ENCODE peak calls at places on chromosomes 11 and 22, in four cellular contexts. W, C, M and K are unnamed samples.

GRCh38 chr11:2542406-2542805 is 97.6 kb downstream of the KCNQ1 start:
- DNase-seq in C (no peak), W (no peak), M (no peak), K (no peak)

GRCh38 chr11:73206751-73207280 is 11.3 kb upstream of the P2RY2 start:
- DNase-seq in W (no peak), C (no peak), M (no peak), K (no peak)

GRCh38 chr22:23509571-23510302 is 70.4 kb downstream of the IGLL1 start:
- DNase-seq in W (no peak), M (no peak), C (no peak), K (no peak)

GRCh38 chr11:43486141-43486540 is 127.4 kb downstream of the TTC17 start:
- DNase-seq in C (no peak), W (no peak), M (no peak), K (no peak)

GRCh38 chr22:48099251-48099650 is 1336.8 kb downstream of the TBC1D22A start:
- DNase-seq in C (no peak), W (no peak), M (no peak), K (no peak)

GRCh38 chr11:63910605-63911195 is 6.3 kb downstream of the RCOR2 start:
- DNase-seq in W (peak; percentile 60), M (no peak), C (no peak), K (no peak)

GRCh38 chr11:33779849-33780528 is 5.7 kb upstream of the FBXO3 start:
- DNase-seq in M (no peak), W (no peak), C (peak; percentile 11), K (no peak)

GRCh38 chr11:16547879-16548278 is 190.6 kb upstream of the C11orf58 start:
- DNase-seq in M (no peak), C (no peak), W (no peak), K (no peak)

GRCh38 chr22:22609271-22609670 is 35.1 kb upstream of the GGTLC2 start:
- DNase-seq in W (no peak), M (no peak), C (no peak), K (no peak)

GRCh38 chr11:77710358-77710757 is 72.8 kb upstream of the CLNS1A start:
- DNase-seq in W (no peak), M (no peak), C (peak; percentile 36), K (no peak)

GRCh38 chr22:49349841-49350381 is 477.8 kb downstream of the BRD1 start:
- DNase-seq in M (no peak), C (no peak), W (no peak), K (no peak)

GRCh38 chr11:80473562-80473961 is 1032.7 kb upstream of the TENM4 start:
- DNase-seq in W (no peak), C (no peak), M (no peak), K (no peak)

GRCh38 chr11:134949121-134949591 is 537.1 kb upstream of the B3GAT1 start:
- DNase-seq in W (no peak), M (no peak), C (peak; percentile 35), K (peak; percentile 45)

GRCh38 chr11:67418476-67419281 is 3.2 kb downstream of the CARNS1 start:
- DNase-seq in W (no peak), C (no peak), M (no peak), K (no peak)

GRCh38 chr11:22957890-22958289 is 97.6 kb upstream of the CCDC179 start:
- DNase-seq in M (no peak), C (no peak), W (no peak), K (no peak)

GRCh38 chr22:19742160-19743066 is 18.2 kb upstream of the TBX1 start:
- DNase-seq in W (no peak), C (no peak), M (no peak), K (no peak)

GRCh38 chr11:3880724-3881123 is 25.3 kb downstream of the STIM1 start:
- DNase-seq in C (peak; percentile 65), M (no peak), W (no peak), K (no peak)

GRCh38 chr11:134068829-134069425 is at the start of gene JAM3:
- DNase-seq in C (peak; percentile 83), M (peak; percentile 100), W (peak; percentile 100), K (no peak)

GRCh38 chr11:59289782-59290181 is 68.9 kb upstream of the OR5AN1 start:
- DNase-seq in W (no peak), M (no peak), C (no peak), K (no peak)

GRCh38 chr22:47801541-47802245 is 1039.2 kb downstream of the TBC1D22A start:
- DNase-seq in M (no peak), C (no peak), W (no peak), K (no peak)

GRCh38 chr11:88402192-88402715 is 64.7 kb upstream of the CTSC start:
- DNase-seq in W (no peak), M (no peak), C (no peak), K (no peak)

GRCh38 chr11:114321621-114322257 is 25.5 kb downstream of the NNMT start:
- DNase-seq in C (no peak), W (no peak), M (no peak), K (no peak)

GRCh38 chr22:30705710-30706651 is 11.3 kb downstream of the OSBP2 start:
- DNase-seq in M (no peak), W (no peak), C (peak; percentile 13), K (peak; percentile 70)

GRCh38 chr11:131331546-131331945 is 38.9 kb upstream of the NTM start:
- DNase-seq in C (no peak), W (no peak), M (no peak), K (no peak)

GRCh38 chr11:27934830-27935145 is 173.2 kb downstream of the KIF18A start:
- DNase-seq in C (no peak), W (peak; percentile 4), M (no peak), K (peak; percentile 93)

GRCh38 chr11:107549253-107549953 is 16.1 kb downstream of the ALKBH8 start:
- DNase-seq in C (peak; percentile 29), M (peak; percentile 36), W (peak; percentile 24), K (no peak)

GRCh38 chr22:40595497-40596234 is 40.9 kb downstream of the MRTFA start:
- DNase-seq in C (no peak), W (no peak), M (no peak), K (no peak)

GRCh38 chr11:43575931-43576833 is 104.4 kb upstream of the HSD17B12 start:
- DNase-seq in C (no peak), M (no peak), W (no peak), K (no peak)

GRCh38 chr11:83801799-83802198 is 515.6 kb upstream of the CCDC90B start:
- DNase-seq in M (no peak), C (no peak), W (no peak), K (no peak)

GRCh38 chr11:13283636-13284035 is 6.0 kb downstream of the BMAL1 start:
- DNase-seq in C (no peak), W (no peak), M (no peak), K (no peak)

GRCh38 chr11:118621898-118622375 is 14.5 kb downstream of the PHLDB1 start:
- DNase-seq in M (no peak), C (no peak), W (no peak), K (no peak)

GRCh38 chr22:28911777-28912669 is 28.7 kb downstream of the ZNRF3 start:
- DNase-seq in C (peak; percentile 89), W (no peak), M (no peak), K (no peak)

DNA sequence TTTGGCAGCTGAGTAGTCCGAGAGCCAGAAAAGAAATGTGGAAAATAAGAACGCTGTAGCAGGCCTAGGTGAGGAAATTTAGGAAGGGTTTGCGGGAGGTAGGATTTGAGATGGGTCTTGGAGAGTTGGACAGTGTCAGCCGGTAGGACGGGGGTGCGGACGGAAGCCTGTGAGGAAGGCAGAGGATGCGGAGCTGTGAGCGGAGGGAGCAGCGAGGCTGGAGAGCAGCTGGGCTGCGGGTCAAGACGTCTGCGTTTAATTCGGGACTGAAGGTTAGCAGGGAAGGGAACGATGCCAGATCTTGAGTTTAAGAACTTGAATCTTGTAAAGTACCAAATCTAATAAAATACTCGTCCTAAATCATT is 669 bp upstream of the TIGD3 start:
- DNase-seq in C (no peak), M (no peak), W (no peak), K (no peak)
- TF ChIP-seq ELF1 in C (no peak), M (no peak), W (no peak), K (no peak)

GRCh38 chr11:122209619-122210377 is 93.8 kb upstream of the BLID start:
- DNase-seq in M (no peak), W (peak; percentile 41), C (no peak), K (no peak)

GRCh38 chr11:122205036-122205435 is 89.0 kb upstream of the BLID start:
- DNase-seq in M (no peak), C (no peak), W (no peak), K (no peak)

GRCh38 chr11:122210378-122210995 is 94.5 kb upstream of the BLID start:
- DNase-seq in W (no peak), M (no peak), C (peak; percentile 16), K (no peak)

GRCh38 chr11:122207921-122208764 is 92.1 kb upstream of the BLID start:
- DNase-seq in M (no peak), W (no peak), C (no peak), K (no peak)

GRCh38 chr11:122207505-122207904 is 91.5 kb upstream of the BLID start:
- DNase-seq in M (no peak), C (no peak), W (no peak), K (no peak)
- H3K4me3 ChIP-seq in M (no peak overlapping the region), C (no peak overlapping the region), W (no peak overlapping the region), K (no peak overlapping the region)

GRCh38 chr11:116376547-116376946 is 396.2 kb downstream of the BUD13 start:
- DNase-seq in C (peak; percentile 80), M (no peak), W (no peak), K (no peak)
- TF ChIP-seq MAX in C (no peak), M (no peak), W (no peak), K (no peak)

GRCh38 chr11:14980854-14981253 is 8.7 kb upstream of the CALCA start:
- DNase-seq in C (no peak), W (no peak), M (no peak), K (no peak)
- TF ChIP-seq ELF1 in C (no peak), W (no peak), M (no peak), K (no peak)

GRCh38 chr22:37017356-37017755 is 1.9 kb downstream of the TST start:
- DNase-seq in C (no peak), M (no peak), W (no peak), K (no peak)
- H3K4me3 ChIP-seq in C (peak overlapping the region; percentile 86), M (no peak overlapping the region), W (no peak overlapping the region), K (no peak overlapping the region)

GRCh38 chr11:102704841-102705240 is 728 bp downstream of the MMP27 start:
- DNase-seq in C (no peak), W (no peak), M (no peak), K (no peak)
- TF ChIP-seq MAX in C (no peak), W (no peak), M (no peak), K (no peak)

DNA sequence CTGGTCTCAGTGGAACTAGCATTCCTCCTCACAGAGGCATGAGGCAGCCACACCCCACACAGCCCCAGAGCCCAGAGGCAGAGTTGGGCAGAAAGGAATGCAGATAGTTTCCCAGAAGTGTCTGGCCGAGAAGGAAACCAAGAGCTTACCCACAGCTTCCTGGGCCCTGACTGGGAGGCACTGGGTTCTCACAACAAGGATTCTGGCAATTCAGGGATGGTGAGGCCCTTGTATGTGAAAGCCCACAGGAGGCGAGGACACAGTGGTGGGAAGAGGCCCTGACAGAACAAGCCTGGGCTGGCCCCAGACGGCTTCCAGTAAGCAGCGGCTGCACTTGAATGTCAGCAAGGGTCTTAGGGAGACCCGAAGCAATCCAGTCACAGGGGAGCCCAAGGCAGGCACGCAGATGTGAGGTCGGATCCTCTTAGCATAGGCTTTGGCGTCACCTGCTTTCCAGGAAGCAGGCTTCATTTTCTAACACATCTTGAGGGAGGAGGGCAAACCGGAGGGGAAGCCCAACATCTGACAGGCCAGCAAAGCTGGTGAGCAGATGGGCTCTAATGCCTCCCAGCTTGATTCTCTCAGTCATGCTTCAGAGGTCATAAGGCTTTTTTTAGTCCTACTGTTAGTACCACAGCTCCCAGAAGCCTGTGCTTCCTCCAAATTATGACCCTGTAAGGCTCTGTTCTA is 78.3 kb upstream of the AKIP1 start:
- DNase-seq in C (no peak), M (no peak), W (peak; percentile 68), K (no peak)
- TF ChIP-seq ELF1 in C (no peak), M (no peak), W (no peak), K (no peak)

GRCh38 chr11:46351148-46351547 is 3.9 kb downstream of the DGKZ start:
- DNase-seq in C (no peak), M (no peak), W (no peak), K (no peak)
- H3K4me3 ChIP-seq in C (no peak overlapping the region), M (no peak overlapping the region), W (no peak overlapping the region), K (no peak overlapping the region)